ENCODE peak calls at places on chromosome 17, in nine cellular contexts. P, E, B, J, K, U, A, G and T are unnamed samples.
A peak's percentile ranks its signal among the peaks of the same experiment; 100 is the strongest.

GRCh38 chr17:251531-251930 is 70.1 kb upstream of the DOC2B start:
- DNase-seq in P (no peak), A (peak; percentile 61), E (no peak), G (no peak), B (no peak), K (peak; percentile 58), J (no peak), U (peak; percentile 3), T (no peak)

GRCh38 chr17:20267459-20267842 is 199.9 kb downstream of the LGALS9B start:
- DNase-seq in B (no peak), E (no peak), G (peak; percentile 4), U (no peak), A (no peak), J (no peak), P (no peak), K (no peak), T (no peak)

GRCh38 chr17:2222901-2223616 is 80.5 kb downstream of the SMG6 start:
- DNase-seq in K (peak; percentile 87), U (peak; percentile 57), E (no peak), G (peak; percentile 81), J (peak; percentile 32), P (no peak), A (peak; percentile 88), B (no peak), T (no peak)

GRCh38 chr17:43994272-43995149 is 9.9 kb upstream of the NAGS start:
- DNase-seq in E (no peak), U (peak; percentile 60), K (peak; percentile 77), P (peak; percentile 71), G (no peak), A (peak; percentile 83), J (peak; percentile 72), B (no peak), T (peak; percentile 86)

GRCh38 chr17:71189493-71189831 is 931.4 kb upstream of the SOX9 start:
- DNase-seq in P (no peak), G (no peak), A (no peak), E (no peak), J (no peak), B (no peak), K (no peak), U (no peak), T (no peak)

GRCh38 chr17:63519972-63520882 is 2.9 kb upstream of the KCNH6 start:
- DNase-seq in K (no peak), J (no peak), A (no peak), E (no peak), G (no peak), P (no peak), B (no peak), U (peak; percentile 73), T (peak; percentile 19)

GRCh38 chr17:66614469-66614868 is 220.4 kb upstream of the CACNG5 start:
- DNase-seq in P (no peak), B (no peak), E (peak; percentile 6), A (no peak), U (no peak), K (no peak), G (no peak), J (no peak), T (no peak)

GRCh38 chr17:20992987-20993862 is 49.6 kb downstream of the USP22 start:
- DNase-seq in K (peak; percentile 70), J (peak; percentile 60), U (peak; percentile 59), P (peak; percentile 94), B (peak; percentile 51), G (peak; percentile 3), A (peak; percentile 84), E (peak; percentile 17), T (peak; percentile 92)

GRCh38 chr17:68955181-68955841 is at the start of gene ABCA8:
- DNase-seq in E (no peak), A (no peak), U (no peak), G (no peak), K (no peak), J (no peak), B (no peak), P (no peak), T (no peak)

GRCh38 chr17:63116967-63117366 is 150.9 kb downstream of the TANC2 start:
- DNase-seq in B (no peak), E (no peak), G (no peak), U (no peak), A (no peak), P (no peak), J (no peak), K (no peak), T (peak; percentile 65)

GRCh38 chr17:18959071-18959844 is 7.3 kb downstream of the SLC5A10 start:
- DNase-seq in A (no peak), P (no peak), K (no peak), J (no peak), U (no peak), E (no peak), G (no peak), B (no peak), T (no peak)

GRCh38 chr17:60354223-60354622 is 37.7 kb downstream of the USP32 start:
- DNase-seq in P (no peak), J (no peak), K (no peak), B (no peak), U (no peak), A (no peak), G (no peak), E (no peak), T (no peak)

GRCh38 chr17:60231234-60231633 is 81.5 kb downstream of the CA4 start:
- DNase-seq in J (no peak), K (no peak), P (no peak), G (no peak), E (no peak), U (no peak), B (peak; percentile 10), A (no peak), T (peak; percentile 30)

GRCh38 chr17:39757931-39758873 is 20.5 kb downstream of the GRB7 start:
- DNase-seq in J (no peak), U (peak; percentile 26), K (no peak), B (no peak), P (no peak), E (no peak), A (peak; percentile 28), G (peak; percentile 90), T (no peak)

GRCh38 chr17:39759204-39759603 is 21.5 kb downstream of the GRB7 start:
- DNase-seq in P (no peak), G (no peak), K (no peak), E (no peak), A (no peak), U (no peak), J (no peak), B (no peak), T (no peak)

GRCh38 chr17:39763046-39763800 is 25.5 kb downstream of the GRB7 start:
- DNase-seq in E (no peak), J (no peak), B (no peak), A (no peak), P (no peak), K (no peak), U (no peak), G (no peak), T (no peak)

GRCh38 chr17:39765159-39765558 is 27.4 kb downstream of the GRB7 start:
- DNase-seq in P (no peak), B (no peak), E (no peak), K (no peak), A (no peak), U (no peak), J (no peak), G (no peak), T (no peak)

GRCh38 chr17:39761861-39762496 is 24.2 kb downstream of the GRB7 start:
- DNase-seq in B (no peak), U (no peak), E (no peak), J (no peak), A (no peak), P (no peak), K (no peak), G (no peak), T (no peak)
- TF ChIP-seq POLR2AphosphoS5 in B (no peak), U (no peak), E (no peak), J (no peak), A (no peak), P (no peak), K (no peak), G (no peak), T (no peak)

DNA sequence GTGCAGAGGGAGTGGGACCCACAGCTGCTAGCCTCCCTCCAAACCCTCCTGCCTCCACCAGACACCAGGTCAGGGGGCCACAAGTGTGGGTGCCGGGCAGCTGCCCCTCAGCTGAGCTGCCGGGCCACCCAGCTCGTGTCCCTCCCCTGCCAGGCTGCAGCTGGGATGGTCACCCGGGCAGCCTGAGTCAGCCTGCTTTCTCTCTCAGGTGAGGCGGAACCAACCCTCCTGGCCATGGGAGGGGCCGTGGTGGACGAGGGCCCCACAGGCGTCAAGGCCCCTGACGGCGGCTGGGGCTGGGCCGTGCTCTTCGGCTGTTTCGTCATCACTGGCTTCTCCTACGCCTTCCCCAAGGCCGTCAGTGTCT is 6.9 kb downstream of the SLC16A3 start:
- DNase-seq in J (no peak), E (peak; percentile 79), U (peak; percentile 36), A (peak; percentile 72), P (no peak), B (no peak), K (no peak), G (no peak), T (no peak)
- TF ChIP-seq POLR2AphosphoS5 in J (no peak), E (no peak), U (no peak), A (no peak), P (no peak), B (peak; percentile 37), K (no peak), G (peak; percentile 8), T (no peak)

DNA sequence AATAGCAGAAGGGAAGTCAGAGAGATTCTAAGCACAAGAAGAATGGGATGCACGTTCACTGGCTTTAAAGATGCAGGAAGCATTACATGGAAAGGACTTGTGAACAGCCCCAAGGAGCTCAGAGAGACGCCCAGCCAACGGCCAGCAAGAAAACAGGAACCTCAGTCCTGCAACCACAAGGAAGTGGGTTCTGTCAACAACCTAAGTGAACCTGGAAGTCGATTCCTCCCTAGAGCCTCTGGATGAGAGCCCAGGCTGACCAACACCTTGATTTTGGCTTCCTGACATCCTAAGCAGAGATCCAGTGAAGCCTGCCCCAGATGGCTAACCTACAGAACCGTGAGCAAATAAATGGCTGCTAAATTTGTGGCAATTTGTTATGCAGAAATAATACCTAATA is 24.5 kb downstream of the GPR142 start:
- DNase-seq in K (no peak), J (peak; percentile 48), P (no peak), U (no peak), A (no peak), E (no peak), G (no peak), B (no peak), T (no peak)
- TF ChIP-seq POLR2AphosphoS5 in K (no peak), J (no peak), P (no peak), U (no peak), A (no peak), E (peak; percentile 62), G (no peak), B (no peak), T (no peak)

DNA sequence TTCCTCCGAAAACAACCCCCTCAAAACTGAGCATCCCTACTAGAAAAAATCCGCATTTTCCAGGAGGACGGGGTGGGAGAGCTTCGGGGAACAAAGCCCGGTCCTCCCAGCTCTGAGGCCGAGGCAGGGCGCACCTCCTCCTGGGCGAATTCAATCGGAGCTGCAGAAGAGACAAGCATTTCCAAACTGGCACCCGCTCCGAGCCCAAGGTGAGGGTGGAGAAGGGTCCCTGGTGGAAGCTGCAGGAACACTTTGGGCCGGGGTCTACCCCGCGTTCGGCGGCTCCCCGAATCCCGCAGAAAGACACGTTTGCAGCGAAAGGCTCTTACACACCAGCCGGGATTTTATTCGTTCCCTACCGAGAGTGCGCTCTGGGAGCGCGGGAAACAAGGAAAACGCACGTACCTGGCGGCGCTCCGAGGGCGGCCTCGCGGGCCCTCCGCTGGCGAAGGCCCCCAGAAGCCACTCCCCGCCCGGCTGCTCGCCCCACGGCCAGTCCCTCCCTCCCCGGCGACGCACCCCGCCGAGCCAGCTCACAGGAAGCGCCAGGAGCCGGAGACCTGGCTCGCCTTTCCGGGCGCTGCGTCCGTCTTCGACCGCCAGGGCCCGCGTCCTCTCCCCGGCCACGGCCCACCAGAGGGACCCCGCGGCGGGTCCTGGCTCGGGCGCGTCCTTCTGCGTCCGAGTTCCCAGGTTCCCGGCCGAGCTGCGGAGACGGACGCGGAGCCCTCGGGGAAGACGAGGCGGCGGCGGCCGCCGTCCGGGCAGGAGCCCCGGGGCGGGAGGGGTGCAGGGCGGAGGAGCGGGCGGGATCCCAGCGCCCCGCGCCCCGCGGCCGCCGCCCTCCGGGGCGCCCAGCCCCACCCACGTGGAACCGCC is 49.8 kb upstream of the BAHCC1 start:
- DNase-seq in P (peak; percentile 79), A (peak; percentile 97), J (peak; percentile 92), K (peak; percentile 95), G (no peak), B (no peak), U (peak; percentile 89), E (peak; percentile 73), T (peak; percentile 78)
- TF ChIP-seq POLR2AphosphoS5 in P (no peak), A (peak; percentile 93), J (peak; percentile 91), K (peak; percentile 83), G (peak; percentile 52), B (peak; percentile 61), U (peak; percentile 92), E (no peak), T (no peak)